ENCODE peak calls at places on chromosomes 7 and 10, in nine cellular contexts. One of them, this sample, is unnamed.

GRCh38 chr10:70575874-70576802 is 26.4 kb downstream of the PRF1 start:
- DNase-seq in HFFc6: no peak
- DNase-seq in stimulated activated CD4-positive, alpha-beta T cell treated with anti-CD3 and anti-CD28 coated beads, Interleukin-1b, Interleukin-23, amount 100 ng/mL, for 1 hour: no peak
- DNase-seq in activated T-helper 1 cell treated with Interleukin-2 at 50 U/mL for 16 hours: no peak
- DNase-seq in activated CD4-positive, CD25-positive, alpha-beta regulatory T cell: no peak
- DNase-seq in AG09319: no peak
- DNase-seq in effector memory CD4-positive, alpha-beta T cell: no peak
- DNase-seq in activated CD4-positive, alpha-beta T cell treated with anti-CD3 and anti-CD28 coated beads, Interleukin-2, amount 10 ng/mL, durations not matched to agents 7 days and 5 days: peak; percentile 38
- DNase-seq in Right ventricle myocardium superior: peak; percentile 77
- DNase-seq in this sample: peak; percentile 90

GRCh38 chr7:18520450-18521235 is 25.1 kb downstream of the HDAC9 start:
- DNase-seq in HFFc6: peak; percentile 68
- DNase-seq in stimulated activated CD4-positive, alpha-beta T cell treated with anti-CD3 and anti-CD28 coated beads, Interleukin-1b, Interleukin-23, amount 100 ng/mL, for 1 hour: no peak
- DNase-seq in activated T-helper 1 cell treated with Interleukin-2 at 50 U/mL for 16 hours: no peak
- DNase-seq in activated CD4-positive, CD25-positive, alpha-beta regulatory T cell: no peak
- DNase-seq in AG09319: no peak
- DNase-seq in effector memory CD4-positive, alpha-beta T cell: no peak
- DNase-seq in activated CD4-positive, alpha-beta T cell treated with anti-CD3 and anti-CD28 coated beads, Interleukin-2, amount 10 ng/mL, durations not matched to agents 7 days and 5 days: no peak
- DNase-seq in Right ventricle myocardium superior: no peak
- DNase-seq in this sample: peak; percentile 66

GRCh38 chr7:140039071-140039470 is 23.7 kb downstream of the PARP12 start:
- DNase-seq in HFFc6: peak; percentile 38
- DNase-seq in stimulated activated CD4-positive, alpha-beta T cell treated with anti-CD3 and anti-CD28 coated beads, Interleukin-1b, Interleukin-23, amount 100 ng/mL, for 1 hour: no peak
- DNase-seq in activated T-helper 1 cell treated with Interleukin-2 at 50 U/mL for 16 hours: no peak
- DNase-seq in activated CD4-positive, CD25-positive, alpha-beta regulatory T cell: no peak
- DNase-seq in AG09319: no peak
- DNase-seq in effector memory CD4-positive, alpha-beta T cell: no peak
- DNase-seq in activated CD4-positive, alpha-beta T cell treated with anti-CD3 and anti-CD28 coated beads, Interleukin-2, amount 10 ng/mL, durations not matched to agents 7 days and 5 days: no peak
- DNase-seq in Right ventricle myocardium superior: no peak
- DNase-seq in this sample: no peak

GRCh38 chr7:84538268-84538667 is 343.7 kb upstream of the SEMA3A start:
- DNase-seq in HFFc6: no peak
- DNase-seq in stimulated activated CD4-positive, alpha-beta T cell treated with anti-CD3 and anti-CD28 coated beads, Interleukin-1b, Interleukin-23, amount 100 ng/mL, for 1 hour: no peak
- DNase-seq in activated T-helper 1 cell treated with Interleukin-2 at 50 U/mL for 16 hours: no peak
- DNase-seq in activated CD4-positive, CD25-positive, alpha-beta regulatory T cell: no peak
- DNase-seq in AG09319: no peak
- DNase-seq in effector memory CD4-positive, alpha-beta T cell: no peak
- DNase-seq in activated CD4-positive, alpha-beta T cell treated with anti-CD3 and anti-CD28 coated beads, Interleukin-2, amount 10 ng/mL, durations not matched to agents 7 days and 5 days: no peak
- DNase-seq in Right ventricle myocardium superior: no peak
- DNase-seq in this sample: no peak

GRCh38 chr7:138945169-138945568 is 36.0 kb downstream of the KIAA1549 start:
- DNase-seq in HFFc6: no peak
- DNase-seq in stimulated activated CD4-positive, alpha-beta T cell treated with anti-CD3 and anti-CD28 coated beads, Interleukin-1b, Interleukin-23, amount 100 ng/mL, for 1 hour: no peak
- DNase-seq in activated T-helper 1 cell treated with Interleukin-2 at 50 U/mL for 16 hours: no peak
- DNase-seq in activated CD4-positive, CD25-positive, alpha-beta regulatory T cell: no peak
- DNase-seq in AG09319: no peak
- DNase-seq in effector memory CD4-positive, alpha-beta T cell: no peak
- DNase-seq in activated CD4-positive, alpha-beta T cell treated with anti-CD3 and anti-CD28 coated beads, Interleukin-2, amount 10 ng/mL, durations not matched to agents 7 days and 5 days: no peak
- DNase-seq in Right ventricle myocardium superior: no peak
- DNase-seq in this sample: no peak

GRCh38 chr7:4080954-4081353 is 601.1 kb upstream of the FOXK1 start:
- DNase-seq in HFFc6: no peak
- DNase-seq in stimulated activated CD4-positive, alpha-beta T cell treated with anti-CD3 and anti-CD28 coated beads, Interleukin-1b, Interleukin-23, amount 100 ng/mL, for 1 hour: no peak
- DNase-seq in activated T-helper 1 cell treated with Interleukin-2 at 50 U/mL for 16 hours: no peak
- DNase-seq in activated CD4-positive, CD25-positive, alpha-beta regulatory T cell: no peak
- DNase-seq in AG09319: no peak
- DNase-seq in effector memory CD4-positive, alpha-beta T cell: no peak
- DNase-seq in activated CD4-positive, alpha-beta T cell treated with anti-CD3 and anti-CD28 coated beads, Interleukin-2, amount 10 ng/mL, durations not matched to agents 7 days and 5 days: no peak
- DNase-seq in Right ventricle myocardium superior: no peak
- DNase-seq in this sample: no peak

GRCh38 chr7:103632972-103633371 is 187.0 kb upstream of the SLC26A5 start:
- DNase-seq in HFFc6: peak; percentile 6
- DNase-seq in stimulated activated CD4-positive, alpha-beta T cell treated with anti-CD3 and anti-CD28 coated beads, Interleukin-1b, Interleukin-23, amount 100 ng/mL, for 1 hour: no peak
- DNase-seq in activated T-helper 1 cell treated with Interleukin-2 at 50 U/mL for 16 hours: no peak
- DNase-seq in activated CD4-positive, CD25-positive, alpha-beta regulatory T cell: no peak
- DNase-seq in AG09319: no peak
- DNase-seq in effector memory CD4-positive, alpha-beta T cell: no peak
- DNase-seq in activated CD4-positive, alpha-beta T cell treated with anti-CD3 and anti-CD28 coated beads, Interleukin-2, amount 10 ng/mL, durations not matched to agents 7 days and 5 days: no peak
- DNase-seq in Right ventricle myocardium superior: no peak
- DNase-seq in this sample: no peak

GRCh38 chr7:116120839-116121238 is 89.5 kb upstream of the TES start:
- DNase-seq in HFFc6: no peak
- DNase-seq in stimulated activated CD4-positive, alpha-beta T cell treated with anti-CD3 and anti-CD28 coated beads, Interleukin-1b, Interleukin-23, amount 100 ng/mL, for 1 hour: no peak
- DNase-seq in activated T-helper 1 cell treated with Interleukin-2 at 50 U/mL for 16 hours: no peak
- DNase-seq in activated CD4-positive, CD25-positive, alpha-beta regulatory T cell: no peak
- DNase-seq in AG09319: no peak
- DNase-seq in effector memory CD4-positive, alpha-beta T cell: no peak
- DNase-seq in activated CD4-positive, alpha-beta T cell treated with anti-CD3 and anti-CD28 coated beads, Interleukin-2, amount 10 ng/mL, durations not matched to agents 7 days and 5 days: no peak
- DNase-seq in Right ventricle myocardium superior: no peak
- DNase-seq in this sample: no peak

GRCh38 chr10:128900456-128900855 is 566.6 kb upstream of the MGMT start:
- DNase-seq in HFFc6: no peak
- DNase-seq in stimulated activated CD4-positive, alpha-beta T cell treated with anti-CD3 and anti-CD28 coated beads, Interleukin-1b, Interleukin-23, amount 100 ng/mL, for 1 hour: no peak
- DNase-seq in activated T-helper 1 cell treated with Interleukin-2 at 50 U/mL for 16 hours: no peak
- DNase-seq in activated CD4-positive, CD25-positive, alpha-beta regulatory T cell: no peak
- DNase-seq in AG09319: no peak
- DNase-seq in effector memory CD4-positive, alpha-beta T cell: no peak
- DNase-seq in activated CD4-positive, alpha-beta T cell treated with anti-CD3 and anti-CD28 coated beads, Interleukin-2, amount 10 ng/mL, durations not matched to agents 7 days and 5 days: no peak
- DNase-seq in Right ventricle myocardium superior: no peak
- DNase-seq in this sample: no peak

GRCh38 chr7:137957887-137958286 is 44.0 kb downstream of the CREB3L2 start:
- DNase-seq in HFFc6: no peak
- DNase-seq in stimulated activated CD4-positive, alpha-beta T cell treated with anti-CD3 and anti-CD28 coated beads, Interleukin-1b, Interleukin-23, amount 100 ng/mL, for 1 hour: no peak
- DNase-seq in activated T-helper 1 cell treated with Interleukin-2 at 50 U/mL for 16 hours: no peak
- DNase-seq in activated CD4-positive, CD25-positive, alpha-beta regulatory T cell: no peak
- DNase-seq in AG09319: no peak
- DNase-seq in effector memory CD4-positive, alpha-beta T cell: no peak
- DNase-seq in activated CD4-positive, alpha-beta T cell treated with anti-CD3 and anti-CD28 coated beads, Interleukin-2, amount 10 ng/mL, durations not matched to agents 7 days and 5 days: no peak
- DNase-seq in Right ventricle myocardium superior: peak; percentile 49
- DNase-seq in this sample: no peak

GRCh38 chr10:131355116-131355515 is 43.6 kb upstream of the TCERG1L start:
- DNase-seq in HFFc6: no peak
- DNase-seq in stimulated activated CD4-positive, alpha-beta T cell treated with anti-CD3 and anti-CD28 coated beads, Interleukin-1b, Interleukin-23, amount 100 ng/mL, for 1 hour: no peak
- DNase-seq in activated T-helper 1 cell treated with Interleukin-2 at 50 U/mL for 16 hours: no peak
- DNase-seq in activated CD4-positive, CD25-positive, alpha-beta regulatory T cell: no peak
- DNase-seq in AG09319: no peak
- DNase-seq in effector memory CD4-positive, alpha-beta T cell: no peak
- DNase-seq in activated CD4-positive, alpha-beta T cell treated with anti-CD3 and anti-CD28 coated beads, Interleukin-2, amount 10 ng/mL, durations not matched to agents 7 days and 5 days: no peak
- DNase-seq in Right ventricle myocardium superior: no peak
- DNase-seq in this sample: no peak

GRCh38 chr7:38773430-38773829 is 135.6 kb downstream of the VPS41 start:
- DNase-seq in HFFc6: peak; percentile 48
- DNase-seq in stimulated activated CD4-positive, alpha-beta T cell treated with anti-CD3 and anti-CD28 coated beads, Interleukin-1b, Interleukin-23, amount 100 ng/mL, for 1 hour: no peak
- DNase-seq in activated T-helper 1 cell treated with Interleukin-2 at 50 U/mL for 16 hours: no peak
- DNase-seq in activated CD4-positive, CD25-positive, alpha-beta regulatory T cell: no peak
- DNase-seq in AG09319: no peak
- DNase-seq in effector memory CD4-positive, alpha-beta T cell: no peak
- DNase-seq in activated CD4-positive, alpha-beta T cell treated with anti-CD3 and anti-CD28 coated beads, Interleukin-2, amount 10 ng/mL, durations not matched to agents 7 days and 5 days: no peak
- DNase-seq in Right ventricle myocardium superior: no peak
- DNase-seq in this sample: no peak

GRCh38 chr7:152615052-152615741 is 60.7 kb downstream of the XRCC2 start:
- DNase-seq in HFFc6: no peak
- DNase-seq in stimulated activated CD4-positive, alpha-beta T cell treated with anti-CD3 and anti-CD28 coated beads, Interleukin-1b, Interleukin-23, amount 100 ng/mL, for 1 hour: no peak
- DNase-seq in activated T-helper 1 cell treated with Interleukin-2 at 50 U/mL for 16 hours: no peak
- DNase-seq in activated CD4-positive, CD25-positive, alpha-beta regulatory T cell: no peak
- DNase-seq in AG09319: no peak
- DNase-seq in effector memory CD4-positive, alpha-beta T cell: no peak
- DNase-seq in activated CD4-positive, alpha-beta T cell treated with anti-CD3 and anti-CD28 coated beads, Interleukin-2, amount 10 ng/mL, durations not matched to agents 7 days and 5 days: no peak
- DNase-seq in Right ventricle myocardium superior: no peak
- DNase-seq in this sample: no peak

GRCh38 chr10:88076027-88076880 is 212.8 kb downstream of the PTEN start:
- DNase-seq in HFFc6: no peak
- DNase-seq in stimulated activated CD4-positive, alpha-beta T cell treated with anti-CD3 and anti-CD28 coated beads, Interleukin-1b, Interleukin-23, amount 100 ng/mL, for 1 hour: no peak
- DNase-seq in activated T-helper 1 cell treated with Interleukin-2 at 50 U/mL for 16 hours: no peak
- DNase-seq in activated CD4-positive, CD25-positive, alpha-beta regulatory T cell: no peak
- DNase-seq in AG09319: no peak
- DNase-seq in effector memory CD4-positive, alpha-beta T cell: no peak
- DNase-seq in activated CD4-positive, alpha-beta T cell treated with anti-CD3 and anti-CD28 coated beads, Interleukin-2, amount 10 ng/mL, durations not matched to agents 7 days and 5 days: no peak
- DNase-seq in Right ventricle myocardium superior: no peak
- DNase-seq in this sample: no peak

GRCh38 chr7:2010101-2010500 is 222.6 kb downstream of the MAD1L1 start:
- DNase-seq in HFFc6: no peak
- DNase-seq in stimulated activated CD4-positive, alpha-beta T cell treated with anti-CD3 and anti-CD28 coated beads, Interleukin-1b, Interleukin-23, amount 100 ng/mL, for 1 hour: no peak
- DNase-seq in activated T-helper 1 cell treated with Interleukin-2 at 50 U/mL for 16 hours: no peak
- DNase-seq in activated CD4-positive, CD25-positive, alpha-beta regulatory T cell: no peak
- DNase-seq in AG09319: no peak
- DNase-seq in effector memory CD4-positive, alpha-beta T cell: no peak
- DNase-seq in activated CD4-positive, alpha-beta T cell treated with anti-CD3 and anti-CD28 coated beads, Interleukin-2, amount 10 ng/mL, durations not matched to agents 7 days and 5 days: no peak
- DNase-seq in Right ventricle myocardium superior: peak; percentile 48
- DNase-seq in this sample: no peak

GRCh38 chr7:29859491-29860180 is 53.3 kb downstream of the WIPF3 start:
- DNase-seq in HFFc6: no peak
- DNase-seq in stimulated activated CD4-positive, alpha-beta T cell treated with anti-CD3 and anti-CD28 coated beads, Interleukin-1b, Interleukin-23, amount 100 ng/mL, for 1 hour: no peak
- DNase-seq in activated T-helper 1 cell treated with Interleukin-2 at 50 U/mL for 16 hours: no peak
- DNase-seq in activated CD4-positive, CD25-positive, alpha-beta regulatory T cell: no peak
- DNase-seq in AG09319: no peak
- DNase-seq in effector memory CD4-positive, alpha-beta T cell: no peak
- DNase-seq in activated CD4-positive, alpha-beta T cell treated with anti-CD3 and anti-CD28 coated beads, Interleukin-2, amount 10 ng/mL, durations not matched to agents 7 days and 5 days: no peak
- DNase-seq in Right ventricle myocardium superior: no peak
- DNase-seq in this sample: no peak